ENCODE peak calls at places on chromosomes 5 and 9, in ten cellular contexts. Q, T, Y, B, F, M, C, N, G and L are unnamed samples.
A peak's percentile ranks its signal among the peaks of the same experiment; 100 is the strongest.

GRCh38 chr9:132978451-132979087 is at the start of gene GFI1B:
- DNase-seq in T (no peak), N (no peak), Q (peak; percentile 31), G (no peak), Y (no peak), F (no peak), C (peak; percentile 17), B (no peak), M (peak; percentile 29), L (no peak)

GRCh38 chr5:148998174-148998797 is 64.6 kb downstream of the SH3TC2 start:
- DNase-seq in M (peak; percentile 81), T (peak; percentile 39), F (no peak), N (no peak), B (peak; percentile 2), C (peak; percentile 40), Y (no peak), G (peak; percentile 23), Q (peak; percentile 54), L (no peak)

GRCh38 chr5:168056499-168057182 is 234.8 kb upstream of the WWC1 start:
- DNase-seq in C (no peak), G (no peak), Q (no peak), Y (no peak), T (no peak), M (no peak), B (no peak), N (no peak), F (no peak), L (no peak)

GRCh38 chr5:95973793-95974325 is 12.2 kb upstream of the ELL2 start:
- DNase-seq in Q (no peak), F (no peak), M (peak; percentile 77), B (no peak), C (no peak), Y (no peak), N (no peak), T (no peak), G (no peak), L (no peak)

GRCh38 chr9:122800066-122801060 is at the start of gene OR1K1:
- DNase-seq in F (no peak), N (no peak), M (no peak), C (no peak), B (no peak), G (no peak), Y (no peak), Q (no peak), T (no peak), L (no peak)

GRCh38 chr9:38705917-38706316 is 14.0 kb downstream of the FAM240B start:
- DNase-seq in B (no peak), G (no peak), Q (no peak), Y (no peak), T (no peak), F (no peak), N (no peak), M (no peak), C (no peak), L (no peak)

GRCh38 chr5:107381189-107381856 is 289.4 kb downstream of the EFNA5 start:
- DNase-seq in B (no peak), M (peak; percentile 38), C (no peak), Y (peak; percentile 82), N (no peak), Q (no peak), G (no peak), T (peak; percentile 90), F (no peak), L (no peak)

GRCh38 chr9:2567922-2568321 is 53.7 kb upstream of the VLDLR start:
- DNase-seq in T (no peak), Q (no peak), G (no peak), B (no peak), F (no peak), N (no peak), C (no peak), M (peak; percentile 61), Y (no peak), L (no peak)

GRCh38 chr5:101785090-101785489 is 511.0 kb downstream of the SLCO4C1 start:
- DNase-seq in Q (no peak), F (no peak), Y (no peak), B (no peak), C (no peak), T (no peak), N (no peak), M (no peak), G (no peak), L (no peak)

GRCh38 chr5:134247411-134247810 is 21.5 kb upstream of the PPP2CA start:
- DNase-seq in B (no peak), Q (no peak), F (no peak), T (peak; percentile 79), G (no peak), C (no peak), M (no peak), N (no peak), Y (peak; percentile 92), L (no peak)

GRCh38 chr9:136902259-136902821 is 16.0 kb downstream of the TRAF2 start:
- DNase-seq in M (no peak), T (peak; percentile 71), B (no peak), F (peak; percentile 72), Y (no peak), Q (no peak), C (no peak), G (peak; percentile 57), N (peak; percentile 50), L (no peak)

GRCh38 chr9:91411096-91411771 is 12.4 kb downstream of the NFIL3 start:
- DNase-seq in N (no peak), M (no peak), F (no peak), Q (no peak), G (no peak), Y (no peak), B (no peak), C (no peak), T (no peak), L (no peak)

GRCh38 chr5:149960272-149961185 is at the start of gene SLC26A2:
- DNase-seq in M (peak; percentile 99), G (peak; percentile 95), N (peak; percentile 76), C (peak; percentile 96), B (peak; percentile 97), Q (peak; percentile 98), T (peak; percentile 99), Y (peak; percentile 90), F (peak; percentile 91), L (peak; percentile 84)

GRCh38 chr9:123359106-123359505 is 3.1 kb downstream of the CRB2 start:
- DNase-seq in G (no peak), Q (peak; percentile 25), N (no peak), F (no peak), B (no peak), M (no peak), T (no peak), Y (no peak), C (no peak), L (no peak)

GRCh38 chr9:113568081-113568435 is 104.5 kb downstream of the RGS3 start:
- DNase-seq in G (no peak), M (no peak), Y (no peak), T (no peak), F (no peak), Q (no peak), B (no peak), N (no peak), C (no peak), L (no peak)

GRCh38 chr9:125538092-125538473 is 168.9 kb downstream of the MAPKAP1 start:
- DNase-seq in B (no peak), M (peak; percentile 94), F (no peak), C (peak; percentile 71), G (no peak), N (no peak), T (peak; percentile 87), Y (peak; percentile 80), Q (peak; percentile 89), L (peak; percentile 96)

GRCh38 chr5:173420108-173420507 is 91.9 kb upstream of the STC2 start:
- DNase-seq in G (no peak), Y (no peak), N (no peak), T (peak; percentile 69), Q (no peak), M (peak; percentile 39), B (no peak), C (no peak), F (no peak), L (no peak)

GRCh38 chr5:122896598-122897282 is 51.3 kb downstream of the SNX24 start:
- DNase-seq in Y (no peak), C (peak; percentile 12), F (no peak), B (peak; percentile 8), G (no peak), N (no peak), T (peak; percentile 10), Q (peak; percentile 14), M (peak; percentile 59), L (no peak)

GRCh38 chr9:35791321-35791921 is at the start of gene NPR2:
- DNase-seq in M (no peak), C (no peak), T (peak; percentile 62), F (no peak), B (no peak), N (no peak), Y (no peak), G (peak; percentile 65), Q (no peak), L (no peak)

GRCh38 chr9:100724932-100725331 is 147.1 kb downstream of the CAVIN4 start:
- DNase-seq in T (no peak), Q (no peak), F (no peak), M (peak; percentile 16), G (no peak), N (no peak), Y (no peak), B (peak; percentile 8), C (no peak), L (no peak)

GRCh38 chr5:108615216-108615615 is 132.5 kb upstream of the FER start:
- DNase-seq in Y (peak; percentile 42), M (no peak), C (no peak), Q (no peak), G (no peak), T (no peak), N (no peak), F (no peak), B (no peak), L (no peak)

GRCh38 chr9:93686880-93687236 is 110.5 kb downstream of the PHF2 start:
- DNase-seq in Q (no peak), F (no peak), M (no peak), G (no peak), C (no peak), N (no peak), T (no peak), B (no peak), Y (no peak), L (no peak)

GRCh38 chr5:97118623-97119022 is 23.8 kb downstream of the LIX1 start:
- DNase-seq in G (no peak), N (no peak), T (no peak), Q (no peak), F (no peak), B (no peak), M (no peak), Y (no peak), C (no peak), L (no peak)

GRCh38 chr5:159010611-159011497 is 88.9 kb downstream of the EBF1 start:
- DNase-seq in F (no peak), Q (no peak), G (no peak), C (no peak), Y (no peak), B (no peak), T (peak; percentile 50), N (no peak), M (no peak), L (no peak)